ENCODE peak calls at places on chromosomes 12 and 14, in six cellular contexts. R is GM23338, M is neural progenitor cell, X is MM.1S, Z is HCT116, P is PC-3. E is an unnamed sample.
A peak's percentile ranks its signal among the peaks of the same experiment; 100 is the strongest.

GRCh38 chr12:119714614-119715267 is 46.8 kb downstream of the PRKAB1 start:
- DNase-seq in Z (no peak), X (no peak), P (no peak), M (no peak), R (no peak), E (no peak)

GRCh38 chr12:98803468-98804209 is 158.5 kb downstream of the APAF1 start:
- DNase-seq in X (no peak), P (no peak), Z (peak; percentile 4), R (no peak), M (no peak), E (peak; percentile 18)

GRCh38 chr14:68622856-68623255 is 170.0 kb downstream of the ZFP36L1 start:
- DNase-seq in P (no peak), X (peak; percentile 84), M (no peak), Z (no peak), R (no peak), E (no peak)

GRCh38 chr12:27777141-27777540 is 2.9 kb upstream of the KLHL42 start:
- DNase-seq in R (no peak), M (no peak), Z (no peak), P (no peak), X (no peak), E (no peak)

GRCh38 chr14:58607571-58608317 is 30.0 kb upstream of the DACT1 start:
- DNase-seq in R (no peak), Z (no peak), P (peak; percentile 84), X (no peak), M (no peak), E (peak; percentile 94)

GRCh38 chr12:67419810-67420209 is 150.7 kb downstream of the CAND1 start:
- DNase-seq in P (no peak), M (peak; percentile 23), R (peak; percentile 64), X (no peak), Z (no peak), E (no peak)

GRCh38 chr12:65937181-65937641 is 112.9 kb downstream of the HMGA2 start:
- DNase-seq in Z (peak; percentile 66), R (no peak), P (no peak), M (no peak), X (no peak), E (peak; percentile 51)

GRCh38 chr14:75426332-75427125 is 1.3 kb upstream of the JDP2 start:
- DNase-seq in Z (no peak), X (peak; percentile 64), P (no peak), M (no peak), R (no peak), E (no peak)

GRCh38 chr12:65779091-65779642 is 45.1 kb upstream of the HMGA2 start:
- DNase-seq in R (peak; percentile 88), X (no peak), M (peak; percentile 27), Z (peak; percentile 54), P (peak; percentile 84), E (peak; percentile 29)

GRCh38 chr14:103871596-103872480 is 24.5 kb upstream of the PPP1R13B start:
- DNase-seq in Z (no peak), P (no peak), X (peak; percentile 40), R (peak; percentile 81), M (peak; percentile 72), E (peak; percentile 27)

GRCh38 chr12:9732966-9733461 is at the start of gene CLECL1:
- DNase-seq in R (no peak), Z (no peak), X (no peak), P (no peak), M (no peak), E (no peak)

GRCh38 chr12:16828891-16829290 is 222.9 kb upstream of the LMO3 start:
- DNase-seq in P (no peak), X (no peak), M (no peak), R (peak; percentile 28), Z (no peak), E (no peak)

GRCh38 chr14:24938593-24938992 is 111.4 kb downstream of the STXBP6 start:
- DNase-seq in P (no peak), X (no peak), R (peak; percentile 16), Z (no peak), M (peak; percentile 18), E (no peak)

GRCh38 chr14:102932484-102933248 is 10.2 kb downstream of the AMN start:
- DNase-seq in M (no peak), Z (no peak), P (no peak), X (no peak), R (no peak), E (no peak)

GRCh38 chr14:65866906-65867305 is 454.4 kb downstream of the FUT8 start:
- DNase-seq in M (no peak), R (no peak), Z (no peak), X (no peak), P (no peak), E (peak; percentile 50)

GRCh38 chr12:103524238-103524875 is 28.6 kb upstream of the C12orf42 start:
- DNase-seq in X (no peak), P (no peak), Z (no peak), M (no peak), R (no peak), E (no peak)

GRCh38 chr12:131039551-131039950 is 85.8 kb downstream of the ADGRD1 start:
- DNase-seq in M (no peak), X (no peak), Z (no peak), P (no peak), R (no peak), E (no peak)

GRCh38 chr14:65156568-65157366 is 54.5 kb upstream of the MAX start:
- DNase-seq in X (peak; percentile 64), M (no peak), R (no peak), P (peak; percentile 49), Z (no peak), E (peak; percentile 86)

DNA sequence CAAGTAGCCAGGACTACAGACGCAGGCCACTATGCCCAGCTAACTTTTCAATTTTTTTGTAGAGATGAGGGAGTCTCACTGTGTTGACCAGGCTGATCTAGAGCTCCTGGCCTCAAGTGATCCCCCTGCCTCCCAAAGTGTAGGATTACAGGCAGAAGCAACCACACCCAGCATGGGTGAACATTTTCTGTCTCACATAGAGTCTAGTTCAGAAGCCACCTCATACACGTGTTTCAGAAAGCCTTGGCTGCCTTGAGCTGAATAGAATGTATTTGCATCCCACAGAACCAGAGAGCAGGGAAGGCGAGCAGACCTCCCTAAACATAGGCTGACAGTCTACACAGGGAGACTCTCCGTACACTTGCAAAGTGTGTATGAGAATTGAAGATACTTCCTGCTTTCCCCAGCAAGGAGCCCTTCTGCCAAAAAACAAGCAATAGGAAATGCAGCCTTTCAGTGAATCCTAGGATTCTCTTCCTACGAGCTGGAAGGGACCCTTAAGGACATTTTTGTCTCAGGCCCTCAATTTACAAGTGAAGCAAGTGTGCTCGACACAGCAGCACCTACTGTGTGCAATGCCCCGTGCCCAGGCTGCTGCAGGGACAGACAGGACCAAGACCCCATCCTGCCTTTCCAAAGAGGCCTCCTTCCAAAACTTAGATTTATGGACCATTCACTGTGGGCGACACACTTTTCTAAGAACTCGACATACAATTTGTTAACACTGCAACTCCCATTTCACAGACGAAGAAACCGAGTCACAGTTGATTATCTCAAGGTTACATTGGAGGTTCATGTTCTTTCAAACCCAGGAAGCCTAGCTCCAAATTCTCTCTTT is 11.2 kb downstream of the NUAK1 start:
- DNase-seq in Z (no peak), P (peak; percentile 33), M (no peak), R (no peak), X (no peak), E (peak; percentile 55)
- TF ChIP-seq EZH2phosphoT487 in Z (no peak), P (no peak), M (no peak), R (no peak), X (no peak), E (no peak)

DNA sequence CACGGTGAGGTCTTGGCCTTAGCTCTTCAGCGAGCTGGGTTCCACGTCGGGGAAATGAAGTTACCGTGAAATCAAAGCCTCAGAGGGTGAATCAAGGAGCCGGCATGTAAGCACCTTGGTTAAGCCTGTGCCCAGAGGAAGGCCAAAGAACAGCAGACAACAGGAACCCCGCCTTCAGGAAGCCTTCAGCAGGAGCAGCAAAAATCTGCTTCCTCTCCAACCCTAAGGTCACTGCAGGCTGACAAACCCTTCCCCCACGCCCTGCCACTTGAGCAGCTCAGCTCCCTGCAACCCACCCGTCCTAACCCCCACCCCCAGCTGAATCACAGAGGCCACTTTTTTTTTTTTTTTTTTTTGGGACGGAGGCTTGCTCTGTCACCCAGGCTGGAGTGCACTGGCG is 72.9 kb upstream of the LTA4H start:
- DNase-seq in P (no peak), M (no peak), X (no peak), Z (no peak), R (peak; percentile 23), E (no peak)
- H3K4me2 ChIP-seq in P (no peak overlapping the region), M (no peak overlapping the region), X (no peak overlapping the region), Z (no peak overlapping the region), R (no peak overlapping the region), E (no peak overlapping the region)

DNA sequence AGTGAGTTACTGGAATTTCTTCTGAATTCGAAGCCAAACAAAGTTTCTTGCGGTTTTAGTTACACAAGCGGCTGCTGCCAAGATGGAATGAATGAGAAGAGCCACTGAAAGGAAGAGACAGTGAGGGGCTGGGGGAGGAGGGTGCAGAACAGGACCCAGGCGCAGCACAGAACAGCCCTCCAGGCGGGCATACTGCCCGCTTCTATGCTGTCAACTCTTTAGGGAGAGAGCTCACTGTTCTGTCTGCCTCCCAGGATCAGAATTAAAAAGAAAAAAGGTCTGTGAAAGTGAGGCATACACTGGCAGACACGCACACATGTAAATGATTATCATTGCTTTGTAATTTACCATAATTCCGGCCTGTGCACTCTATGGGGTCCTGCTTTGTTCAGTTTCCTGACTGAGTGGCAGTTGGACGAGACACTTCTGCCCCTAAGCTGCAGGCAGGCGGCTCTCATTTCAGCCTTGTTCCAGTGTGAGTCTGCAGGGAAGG is 231.6 kb downstream of the CACNA1C start:
- DNase-seq in M (no peak), P (no peak), X (no peak), R (no peak), Z (no peak), E (peak; percentile 91)
- H3K4me1 ChIP-seq in M (no peaks in the 10 kb centered on the region), P (no peaks in the 10 kb centered on the region), X (no peaks in the 10 kb centered on the region), R (peaks cover 15% of the 10 kb centered on the region), Z (peaks cover 6% of the 10 kb centered on the region), E (peaks cover 68% of the 10 kb centered on the region)

DNA sequence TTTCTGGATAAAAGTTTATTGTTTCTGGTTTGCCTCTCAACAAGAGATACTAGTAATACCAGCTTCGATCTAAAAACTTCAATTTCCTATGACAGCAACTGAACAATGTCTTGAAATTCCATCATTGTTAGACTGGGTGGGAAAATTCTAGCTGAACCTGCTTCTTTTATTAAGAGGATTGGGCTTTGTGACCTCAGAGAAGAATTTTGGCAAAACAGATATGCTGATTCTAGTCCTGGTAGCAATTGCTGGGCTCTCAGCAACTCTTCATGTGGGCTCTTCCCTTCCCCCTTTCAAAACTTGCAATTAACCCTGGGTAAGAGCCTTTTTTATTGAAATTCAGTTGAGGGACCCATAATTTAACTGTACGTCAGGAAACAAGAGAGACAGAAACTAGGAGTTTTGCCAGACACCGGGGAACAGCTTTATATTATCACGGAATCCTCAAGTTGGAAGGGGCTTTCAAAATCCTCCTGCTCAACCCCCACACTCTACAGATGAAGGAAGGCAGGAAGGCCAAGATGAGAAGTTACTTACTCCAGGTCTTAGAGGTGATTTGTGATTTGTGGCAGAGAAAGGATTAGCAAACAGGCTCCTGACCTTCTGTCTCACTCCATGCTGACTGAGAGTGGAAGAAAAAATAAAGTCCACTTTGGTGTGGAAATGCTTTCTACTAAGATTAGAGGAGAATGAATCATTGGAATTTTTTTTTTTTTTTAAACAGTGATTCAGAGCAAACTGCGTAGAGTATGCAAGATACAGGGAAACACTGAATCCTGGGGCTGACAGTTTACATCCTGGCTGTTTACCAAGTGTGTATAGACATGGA is 239.0 kb upstream of the ATP2B1 start:
- DNase-seq in P (peak; percentile 95), R (peak; percentile 13), M (no peak), Z (no peak), X (no peak), E (peak; percentile 90)
- TF ChIP-seq EZH2phosphoT487 in P (no peak), R (no peak), M (no peak), Z (no peak), X (no peak), E (no peak)

GRCh38 chr14:77065851-77066554 is 32.1 kb upstream of the CIPC start:
- DNase-seq in R (no peak), Z (no peak), M (no peak), P (no peak), X (peak; percentile 10), E (peak; percentile 45)
- H3K4me2 ChIP-seq in R (no peak overlapping the region), Z (no peak overlapping the region), M (no peak overlapping the region), P (no peak overlapping the region), X (no peak overlapping the region), E (no peak overlapping the region)